ENCODE peak calls at places on chromosomes 11 and 22, in four cellular contexts. One of them, this sample, is unnamed.

GRCh38 chr11:35525501-35526175 is at the start of gene PAMR1:
- DNase-seq in GM23338: peak
- DNase-seq in lung: no peak
- DNase-seq in PC-3: no peak
- DNase-seq in this sample: no peak

GRCh38 chr22:39081557-39081956 is 4.5 kb downstream of the APOBEC3G start:
- DNase-seq in GM23338: no peak
- DNase-seq in lung: no peak
- DNase-seq in PC-3: no peak
- DNase-seq in this sample: no peak

GRCh38 chr11:17076517-17077239 is 789 bp downstream of the RPS13 start:
- DNase-seq in GM23338: no peak
- DNase-seq in lung: no peak
- DNase-seq in PC-3: no peak
- DNase-seq in this sample: no peak

GRCh38 chr11:123356539-123356938 is 73.5 kb upstream of the GRAMD1B start:
- DNase-seq in PC-3: no peak
- DNase-seq in GM23338: no peak
- DNase-seq in lung: no peak
- DNase-seq in this sample: no peak

GRCh38 chr11:116844722-116845121 is 7.3 kb upstream of the APOA1 start:
- DNase-seq in PC-3: no peak
- DNase-seq in lung: no peak
- DNase-seq in GM23338: no peak
- DNase-seq in this sample: no peak

GRCh38 chr22:30606455-30607299 is at the start of gene TCN2:
- DNase-seq in lung: peak
- DNase-seq in GM23338: peak
- DNase-seq in PC-3: peak
- DNase-seq in this sample: peak

GRCh38 chr11:69199583-69200295 is 44.0 kb downstream of the SMIM38 start:
- DNase-seq in PC-3: no peak
- DNase-seq in GM23338: no peak
- DNase-seq in lung: no peak
- DNase-seq in this sample: no peak

GRCh38 chr22:27628891-27629631 is 172.5 kb downstream of the MN1 start:
- DNase-seq in lung: no peak
- DNase-seq in GM23338: no peak
- DNase-seq in PC-3: peak
- DNase-seq in this sample: no peak

GRCh38 chr11:61671527-61671926 is 8.7 kb upstream of the DAGLA start:
- DNase-seq in GM23338: peak
- DNase-seq in PC-3: peak
- DNase-seq in lung: no peak
- DNase-seq in this sample: no peak

GRCh38 chr11:88886796-88887195 is 179.0 kb downstream of the GRM5 start:
- DNase-seq in PC-3: peak
- DNase-seq in lung: no peak
- DNase-seq in GM23338: peak
- DNase-seq in this sample: no peak

GRCh38 chr11:43833657-43834073 is 47.0 kb upstream of the ALKBH3 start:
- DNase-seq in lung: no peak
- DNase-seq in PC-3: peak
- DNase-seq in GM23338: no peak
- DNase-seq in this sample: no peak

GRCh38 chr22:36461665-36462474 is 19.6 kb downstream of the TXN2 start:
- DNase-seq in PC-3: peak
- DNase-seq in GM23338: peak
- DNase-seq in lung: peak
- DNase-seq in this sample: peak

GRCh38 chr11:126058090-126058489 is 4.6 kb downstream of the CDON start:
- DNase-seq in PC-3: no peak
- DNase-seq in lung: no peak
- DNase-seq in GM23338: no peak
- DNase-seq in this sample: no peak

GRCh38 chr11:126061707-126062678 is 673 bp downstream of the CDON start:
- DNase-seq in lung: peak
- DNase-seq in PC-3: peak
- DNase-seq in GM23338: peak
- DNase-seq in this sample: no peak

GRCh38 chr11:126062679-126063509 is at the start of gene CDON:
- DNase-seq in GM23338: peak
- DNase-seq in PC-3: peak
- DNase-seq in lung: peak
- DNase-seq in this sample: peak

GRCh38 chr11:126060651-126061220 is 1.9 kb downstream of the CDON start:
- DNase-seq in GM23338: no peak
- DNase-seq in lung: no peak
- DNase-seq in PC-3: peak
- DNase-seq in this sample: no peak

DNA sequence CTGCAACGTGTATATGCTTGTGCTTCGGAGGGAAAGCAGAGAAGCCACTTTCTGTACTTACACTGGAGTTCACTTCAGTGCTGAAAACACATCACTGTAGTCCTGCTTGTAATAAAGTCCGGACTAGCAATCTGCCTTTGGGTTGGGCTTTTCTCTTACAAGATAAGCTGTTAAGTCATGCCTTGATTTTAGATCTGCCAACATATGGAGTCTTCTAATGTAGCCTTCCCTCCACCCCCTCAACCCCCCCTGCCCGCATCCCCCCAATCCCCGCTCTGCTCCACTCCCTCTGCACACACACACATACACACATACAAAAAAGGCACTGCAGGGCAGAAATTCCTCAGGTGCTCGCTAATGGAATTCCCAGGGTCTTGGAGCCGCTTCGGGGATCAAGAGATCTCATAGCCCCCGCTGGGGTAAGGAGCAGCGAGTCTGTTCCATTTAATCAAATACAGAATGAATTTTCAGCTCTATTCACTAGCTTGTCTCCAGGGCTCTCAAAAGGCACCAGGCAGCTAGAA is 3.4 kb downstream of the CDON start:
- DNase-seq in GM23338: peak
- DNase-seq in lung: no peak
- DNase-seq in PC-3: no peak
- DNase-seq in this sample: no peak
- H3K4me3 ChIP-seq in GM23338: no peak
- H3K4me3 ChIP-seq in lung: no peak
- H3K4me3 ChIP-seq in PC-3: no peak
- H3K4me3 ChIP-seq in this sample: no peak

GRCh38 chr11:75891947-75892739 is 77.1 kb downstream of the UVRAG start:
- DNase-seq in lung: no peak
- DNase-seq in PC-3: no peak
- DNase-seq in GM23338: no peak
- DNase-seq in this sample: no peak
- TF ChIP-seq CTCF in lung: no peak
- TF ChIP-seq CTCF in PC-3: no peak
- TF ChIP-seq CTCF in GM23338: no peak
- TF ChIP-seq CTCF in this sample: no peak

GRCh38 chr11:83073884-83074283 is 2.2 kb upstream of the RAB30 start:
- DNase-seq in lung: no peak
- DNase-seq in GM23338: no peak
- DNase-seq in PC-3: peak
- DNase-seq in this sample: no peak

GRCh38 chr11:83071641-83072591 is at the start of gene RAB30:
- DNase-seq in GM23338: peak
- DNase-seq in PC-3: peak
- DNase-seq in lung: peak
- DNase-seq in this sample: peak

GRCh38 chr11:83073248-83073647 is 1.6 kb upstream of the RAB30 start:
- DNase-seq in GM23338: no peak
- DNase-seq in lung: no peak
- DNase-seq in PC-3: no peak
- DNase-seq in this sample: no peak

GRCh38 chr11:83070878-83071640 is 638 bp downstream of the RAB30 start:
- DNase-seq in GM23338: peak
- DNase-seq in lung: no peak
- DNase-seq in PC-3: no peak
- DNase-seq in this sample: peak

DNA sequence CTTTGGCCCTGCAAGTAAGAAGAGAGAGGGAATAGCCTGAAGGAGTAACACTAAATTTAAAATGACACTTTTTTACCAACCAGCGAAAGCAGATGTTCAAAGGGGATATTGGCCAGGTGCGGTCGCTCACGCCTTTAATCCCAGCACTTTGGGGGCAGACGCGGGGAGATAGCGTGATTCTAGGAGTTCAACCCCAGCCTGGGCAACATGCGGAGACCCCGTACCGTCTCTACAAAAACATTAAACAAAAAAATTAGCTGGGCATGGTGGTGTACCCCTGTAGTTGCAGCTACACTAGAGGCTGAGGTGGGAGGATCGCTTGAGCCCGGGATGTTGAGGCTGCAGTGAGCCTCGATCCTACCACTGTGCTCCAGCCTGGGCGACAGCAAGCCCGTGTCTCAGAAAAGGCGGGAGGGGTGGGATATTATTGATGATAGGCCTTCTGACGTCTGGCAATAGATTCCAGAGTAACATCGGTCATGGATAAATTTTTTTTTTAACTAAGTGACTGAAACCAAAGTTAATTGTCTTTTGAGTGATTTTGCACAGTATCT is 1.1 kb upstream of the RAB30 start:
- DNase-seq in PC-3: no peak
- DNase-seq in GM23338: peak
- DNase-seq in lung: no peak
- DNase-seq in this sample: no peak
- H3K27ac ChIP-seq in PC-3: peak
- H3K27ac ChIP-seq in GM23338: peak
- H3K27ac ChIP-seq in lung: peak
- H3K27ac ChIP-seq in this sample: peak

DNA sequence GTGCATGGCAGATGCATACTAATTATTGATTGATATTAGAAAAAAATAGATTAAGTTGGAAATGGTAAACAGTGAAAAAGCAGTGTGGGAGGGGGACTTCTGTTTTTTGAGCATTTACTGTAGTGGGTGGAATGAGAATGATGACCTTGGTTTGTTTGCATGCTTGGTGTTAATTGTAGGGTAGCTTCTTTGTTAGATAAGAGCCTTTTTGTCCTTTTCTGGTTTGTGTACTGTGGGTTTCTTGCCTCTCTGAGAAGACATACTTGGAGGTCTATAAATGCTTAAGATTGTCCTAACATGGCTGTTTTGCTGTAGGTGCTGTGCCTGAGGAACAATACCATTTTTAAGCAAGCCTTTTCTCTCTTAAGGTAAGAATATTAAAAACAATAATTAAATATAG is 17.0 kb downstream of the MRPL48 start:
- DNase-seq in GM23338: no peak
- DNase-seq in lung: no peak
- DNase-seq in PC-3: no peak
- DNase-seq in this sample: no peak
- H3K4me3 ChIP-seq in GM23338: no peak
- H3K4me3 ChIP-seq in lung: no peak
- H3K4me3 ChIP-seq in PC-3: no peak
- H3K4me3 ChIP-seq in this sample: no peak

GRCh38 chr11:59144579-59145345 is 2.1 kb downstream of the FAM111A start:
- DNase-seq in PC-3: peak
- DNase-seq in GM23338: peak
- DNase-seq in lung: peak
- DNase-seq in this sample: peak

GRCh38 chr11:59144096-59144495 is 1.4 kb downstream of the FAM111A start:
- DNase-seq in lung: no peak
- DNase-seq in PC-3: peak
- DNase-seq in GM23338: no peak
- DNase-seq in this sample: no peak

GRCh38 chr11:59141191-59141590 is 1.5 kb upstream of the FAM111A start:
- DNase-seq in GM23338: no peak
- DNase-seq in PC-3: no peak
- DNase-seq in lung: no peak
- DNase-seq in this sample: no peak

GRCh38 chr11:59141673-59142460 is 789 bp upstream of the FAM111A start:
- DNase-seq in lung: no peak
- DNase-seq in GM23338: peak
- DNase-seq in PC-3: peak
- DNase-seq in this sample: no peak

DNA sequence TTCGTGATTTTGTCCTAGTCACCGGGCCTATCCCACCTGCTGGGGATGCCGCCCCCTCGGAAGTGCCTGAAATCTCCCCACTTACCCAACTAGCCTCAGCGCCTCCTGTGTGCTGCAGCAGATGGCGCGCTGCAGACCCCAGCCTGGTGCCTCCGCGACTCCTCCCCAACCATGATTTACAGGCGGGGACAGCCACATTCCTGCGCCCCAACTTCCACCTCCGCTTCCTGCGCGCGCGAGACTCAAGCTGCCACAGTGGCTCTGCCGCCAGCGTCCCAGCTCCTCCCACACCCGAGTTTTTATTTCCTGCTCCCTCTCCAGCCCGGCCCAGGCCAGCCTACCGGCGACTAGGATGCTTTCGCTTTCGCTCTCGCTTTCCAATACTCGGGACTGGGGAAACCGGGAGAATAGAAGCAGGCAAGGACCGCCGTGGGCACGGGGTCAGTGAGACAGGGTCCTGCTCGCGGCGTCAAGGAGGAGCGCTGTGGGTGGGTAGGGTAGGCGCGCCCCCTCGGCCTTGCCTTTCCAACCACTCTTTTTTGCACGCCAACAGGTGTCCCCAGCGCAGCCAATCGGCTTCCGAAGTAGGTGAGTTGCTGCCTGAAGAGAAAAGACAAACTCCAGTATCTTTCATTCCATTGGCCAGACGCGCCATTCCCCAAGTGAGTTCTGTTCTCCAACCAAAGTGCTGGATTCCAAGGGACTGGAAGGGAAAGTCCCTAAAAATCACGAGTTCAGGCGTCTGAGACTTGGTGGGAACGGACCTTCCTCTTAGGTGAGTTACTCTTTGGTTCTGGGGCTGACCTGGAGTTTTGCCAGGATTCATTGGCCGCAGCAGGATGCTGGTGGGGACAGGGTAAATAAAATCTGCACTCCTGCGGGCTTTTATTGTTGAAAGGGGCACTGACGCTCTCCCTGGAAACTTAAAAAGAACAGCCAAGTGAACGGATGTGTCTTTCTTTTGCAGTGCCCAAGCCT is at the start of gene FAM111A:
- DNase-seq in PC-3: peak
- DNase-seq in GM23338: peak
- DNase-seq in lung: peak
- DNase-seq in this sample: peak
- TF ChIP-seq CTCF in PC-3: peak
- TF ChIP-seq CTCF in GM23338: peak
- TF ChIP-seq CTCF in lung: no peak
- TF ChIP-seq CTCF in this sample: no peak

GRCh38 chr11:46886211-46886610 is 32.1 kb downstream of the LRP4 start:
- DNase-seq in GM23338: no peak
- DNase-seq in PC-3: no peak
- DNase-seq in lung: no peak
- DNase-seq in this sample: no peak
- H3K27ac ChIP-seq in GM23338: no peak
- H3K27ac ChIP-seq in PC-3: no peak
- H3K27ac ChIP-seq in lung: no peak
- H3K27ac ChIP-seq in this sample: no peak

GRCh38 chr22:42994917-42995562 is 19.9 kb downstream of the PACSIN2 start:
- DNase-seq in PC-3: peak
- DNase-seq in lung: peak
- DNase-seq in GM23338: no peak
- DNase-seq in this sample: peak
- H3K4me3 ChIP-seq in PC-3: peak
- H3K4me3 ChIP-seq in lung: no peak
- H3K4me3 ChIP-seq in GM23338: no peak
- H3K4me3 ChIP-seq in this sample: peak

This sample was measured in coronary artery.